ENCODE peak calls at places on chromosome 16, in seven cellular contexts. One of them, this sample, is unnamed.

GRCh38 chr16:69840975-69841374 is 78.8 kb downstream of the WWP2 start:
- DNase-seq in activated naive CD4-positive, alpha-beta T cell treated with anti-CD3 and anti-CD28 coated beads for 36 hours: no peak
- DNase-seq in GM23338: no peak
- DNase-seq in foreskin keratinocyte: no peak
- DNase-seq in sigmoid colon: no peak
- DNase-seq in GM23248: no peak
- DNase-seq in GM12891: no peak
- DNase-seq in this sample: no peak

GRCh38 chr16:66273644-66274334 is 92.7 kb upstream of the CDH5 start:
- DNase-seq in activated naive CD4-positive, alpha-beta T cell treated with anti-CD3 and anti-CD28 coated beads for 36 hours: no peak
- DNase-seq in GM23338: peak; percentile 47
- DNase-seq in foreskin keratinocyte: no peak
- DNase-seq in sigmoid colon: no peak
- DNase-seq in GM23248: peak; percentile 82
- DNase-seq in GM12891: no peak
- DNase-seq in this sample: no peak

GRCh38 chr16:87363771-87364476 is 19.7 kb downstream of the FBXO31 start:
- DNase-seq in activated naive CD4-positive, alpha-beta T cell treated with anti-CD3 and anti-CD28 coated beads for 36 hours: no peak
- DNase-seq in GM23338: no peak
- DNase-seq in foreskin keratinocyte: no peak
- DNase-seq in sigmoid colon: peak; percentile 91
- DNase-seq in GM23248: no peak
- DNase-seq in GM12891: no peak
- DNase-seq in this sample: no peak

GRCh38 chr16:65905326-65905725 is 461.2 kb upstream of the CDH5 start:
- DNase-seq in activated naive CD4-positive, alpha-beta T cell treated with anti-CD3 and anti-CD28 coated beads for 36 hours: no peak
- DNase-seq in GM23338: no peak
- DNase-seq in foreskin keratinocyte: no peak
- DNase-seq in sigmoid colon: no peak
- DNase-seq in GM23248: no peak
- DNase-seq in GM12891: no peak
- DNase-seq in this sample: no peak

GRCh38 chr16:75250089-75250808 is 1.2 kb downstream of the BCAR1 start:
- DNase-seq in activated naive CD4-positive, alpha-beta T cell treated with anti-CD3 and anti-CD28 coated beads for 36 hours: no peak
- DNase-seq in GM23338: peak; percentile 59
- DNase-seq in foreskin keratinocyte: no peak
- DNase-seq in sigmoid colon: no peak
- DNase-seq in GM23248: peak; percentile 69
- DNase-seq in GM12891: no peak
- DNase-seq in this sample: no peak

GRCh38 chr16:73268311-73268997 is 220.5 kb upstream of the ZFHX3 start:
- DNase-seq in activated naive CD4-positive, alpha-beta T cell treated with anti-CD3 and anti-CD28 coated beads for 36 hours: no peak
- DNase-seq in GM23338: peak; percentile 73
- DNase-seq in foreskin keratinocyte: no peak
- DNase-seq in sigmoid colon: no peak
- DNase-seq in GM23248: peak; percentile 30
- DNase-seq in GM12891: no peak
- DNase-seq in this sample: no peak

GRCh38 chr16:82639666-82640336 is 13.0 kb downstream of the CDH13 start:
- DNase-seq in activated naive CD4-positive, alpha-beta T cell treated with anti-CD3 and anti-CD28 coated beads for 36 hours: peak; percentile 66
- DNase-seq in GM23338: peak; percentile 78
- DNase-seq in foreskin keratinocyte: no peak
- DNase-seq in sigmoid colon: peak; percentile 56
- DNase-seq in GM23248: peak; percentile 63
- DNase-seq in GM12891: peak; percentile 46
- DNase-seq in this sample: peak; percentile 40

GRCh38 chr16:47051031-47051430 is 77.6 kb upstream of the DNAJA2 start:
- DNase-seq in activated naive CD4-positive, alpha-beta T cell treated with anti-CD3 and anti-CD28 coated beads for 36 hours: no peak
- DNase-seq in GM23338: no peak
- DNase-seq in foreskin keratinocyte: no peak
- DNase-seq in sigmoid colon: no peak
- DNase-seq in GM23248: no peak
- DNase-seq in GM12891: no peak
- DNase-seq in this sample: no peak

GRCh38 chr16:67917852-67918236 is 13.8 kb downstream of the CTRL start:
- DNase-seq in activated naive CD4-positive, alpha-beta T cell treated with anti-CD3 and anti-CD28 coated beads for 36 hours: peak; percentile 81
- DNase-seq in GM23338: no peak
- DNase-seq in foreskin keratinocyte: peak; percentile 72
- DNase-seq in sigmoid colon: no peak
- DNase-seq in GM23248: peak; percentile 97
- DNase-seq in GM12891: no peak
- DNase-seq in this sample: peak; percentile 22

GRCh38 chr16:89721644-89722391 is 481 bp downstream of the ZNF276 start:
- DNase-seq in activated naive CD4-positive, alpha-beta T cell treated with anti-CD3 and anti-CD28 coated beads for 36 hours: peak; percentile 87
- DNase-seq in GM23338: peak; percentile 52
- DNase-seq in foreskin keratinocyte: no peak
- DNase-seq in sigmoid colon: no peak
- DNase-seq in GM23248: peak; percentile 77
- DNase-seq in GM12891: no peak
- DNase-seq in this sample: peak; percentile 93

GRCh38 chr16:81446318-81447275 is 2.0 kb downstream of the CMIP start:
- DNase-seq in activated naive CD4-positive, alpha-beta T cell treated with anti-CD3 and anti-CD28 coated beads for 36 hours: peak; percentile 59
- DNase-seq in GM23338: peak; percentile 44
- DNase-seq in foreskin keratinocyte: peak; percentile 69
- DNase-seq in sigmoid colon: no peak
- DNase-seq in GM23248: peak; percentile 78
- DNase-seq in GM12891: peak; percentile 47
- DNase-seq in this sample: peak; percentile 28

GRCh38 chr16:56998861-56999260 is 9.5 kb downstream of the NLRC5 start:
- DNase-seq in activated naive CD4-positive, alpha-beta T cell treated with anti-CD3 and anti-CD28 coated beads for 36 hours: no peak
- DNase-seq in GM23338: no peak
- DNase-seq in foreskin keratinocyte: no peak
- DNase-seq in sigmoid colon: peak; percentile 29
- DNase-seq in GM23248: no peak
- DNase-seq in GM12891: no peak
- DNase-seq in this sample: no peak

GRCh38 chr16:3482659-3483241 is 12.5 kb downstream of the C16orf90 start:
- DNase-seq in activated naive CD4-positive, alpha-beta T cell treated with anti-CD3 and anti-CD28 coated beads for 36 hours: no peak
- DNase-seq in GM23338: no peak
- DNase-seq in foreskin keratinocyte: no peak
- DNase-seq in sigmoid colon: no peak
- DNase-seq in GM23248: no peak
- DNase-seq in GM12891: no peak
- DNase-seq in this sample: no peak

GRCh38 chr16:11084484-11085024 is 140.2 kb downstream of the CLEC16A start:
- DNase-seq in activated naive CD4-positive, alpha-beta T cell treated with anti-CD3 and anti-CD28 coated beads for 36 hours: no peak
- DNase-seq in GM23338: no peak
- DNase-seq in foreskin keratinocyte: no peak
- DNase-seq in sigmoid colon: peak; percentile 74
- DNase-seq in GM23248: peak; percentile 88
- DNase-seq in GM12891: no peak
- DNase-seq in this sample: no peak

GRCh38 chr16:28120754-28121153 is 57.2 kb upstream of the GSG1L start:
- DNase-seq in activated naive CD4-positive, alpha-beta T cell treated with anti-CD3 and anti-CD28 coated beads for 36 hours: no peak
- DNase-seq in GM23338: no peak
- DNase-seq in foreskin keratinocyte: no peak
- DNase-seq in sigmoid colon: no peak
- DNase-seq in GM23248: no peak
- DNase-seq in GM12891: no peak
- DNase-seq in this sample: no peak

GRCh38 chr16:80105160-80105559 is 435.6 kb upstream of the DYNLRB2 start:
- DNase-seq in activated naive CD4-positive, alpha-beta T cell treated with anti-CD3 and anti-CD28 coated beads for 36 hours: no peak
- DNase-seq in GM23338: no peak
- DNase-seq in foreskin keratinocyte: peak; percentile 90
- DNase-seq in sigmoid colon: no peak
- DNase-seq in GM23248: peak; percentile 70
- DNase-seq in GM12891: no peak
- DNase-seq in this sample: no peak

GRCh38 chr16:86563489-86564345 is 2.9 kb upstream of the FOXC2 start:
- DNase-seq in activated naive CD4-positive, alpha-beta T cell treated with anti-CD3 and anti-CD28 coated beads for 36 hours: peak; percentile 95
- DNase-seq in GM23338: peak; percentile 96
- DNase-seq in foreskin keratinocyte: no peak
- DNase-seq in sigmoid colon: peak; percentile 95
- DNase-seq in GM23248: peak; percentile 93
- DNase-seq in GM12891: peak; percentile 81
- DNase-seq in this sample: peak; percentile 84

GRCh38 chr16:81445143-81445922 is 725 bp downstream of the CMIP start:
- DNase-seq in activated naive CD4-positive, alpha-beta T cell treated with anti-CD3 and anti-CD28 coated beads for 36 hours: peak; percentile 58
- DNase-seq in GM23338: peak; percentile 73
- DNase-seq in foreskin keratinocyte: no peak
- DNase-seq in sigmoid colon: peak; percentile 78
- DNase-seq in GM23248: peak; percentile 75
- DNase-seq in GM12891: peak; percentile 73
- DNase-seq in this sample: peak; percentile 42

GRCh38 chr16:69118994-69119393 is 13.4 kb downstream of the CHTF8 start:
- DNase-seq in activated naive CD4-positive, alpha-beta T cell treated with anti-CD3 and anti-CD28 coated beads for 36 hours: no peak
- DNase-seq in GM23338: no peak
- DNase-seq in foreskin keratinocyte: no peak
- DNase-seq in sigmoid colon: no peak
- DNase-seq in GM23248: no peak
- DNase-seq in GM12891: no peak
- DNase-seq in this sample: no peak

GRCh38 chr16:4726616-4727015 is 7.5 kb downstream of the ANKS3 start:
- DNase-seq in activated naive CD4-positive, alpha-beta T cell treated with anti-CD3 and anti-CD28 coated beads for 36 hours: no peak
- DNase-seq in GM23338: no peak
- DNase-seq in foreskin keratinocyte: no peak
- DNase-seq in sigmoid colon: no peak
- DNase-seq in GM23248: no peak
- DNase-seq in GM12891: no peak
- DNase-seq in this sample: no peak